ENCODE peak calls at places on chromosome 9, in ten cellular contexts. M, T, C, F, L, J, N, V, G and Z are unnamed samples.
A peak's percentile ranks its signal among the peaks of the same experiment; 100 is the strongest.

GRCh38 chr9:86859056-86859455 is 88.2 kb downstream of the GAS1 start:
- DNase-seq in M (no peak), T (no peak), C (no peak), F (no peak), L (no peak), J (no peak), N (no peak), V (no peak), G (no peak), Z (no peak)

GRCh38 chr9:123742009-123742767 is 187.7 kb downstream of the DENND1A start:
- DNase-seq in M (peak; percentile 72), T (no peak), C (no peak), F (peak; percentile 57), L (peak; percentile 43), J (no peak), N (no peak), V (no peak), G (no peak), Z (no peak)

GRCh38 chr9:2817987-2818386 is 25.9 kb downstream of the PUM3 start:
- DNase-seq in M (peak; percentile 54), T (no peak), C (peak; percentile 4), F (peak; percentile 61), L (no peak), J (no peak), N (no peak), V (no peak), G (no peak), Z (peak; percentile 3)

GRCh38 chr9:129836342-129837007 is 1.2 kb downstream of the USP20 start:
- DNase-seq in M (no peak), T (no peak), C (no peak), F (no peak), L (no peak), J (no peak), N (no peak), V (no peak), G (no peak), Z (no peak)

GRCh38 chr9:113056191-113057106 is at the start of gene ZFP37:
- DNase-seq in M (peak; percentile 96), T (peak; percentile 74), C (peak; percentile 87), F (peak; percentile 88), L (peak; percentile 89), J (peak; percentile 95), N (peak; percentile 81), V (peak; percentile 87), G (peak; percentile 89), Z (peak; percentile 87)

GRCh38 chr9:129023036-129023907 is 4.9 kb downstream of the SH3GLB2 start:
- DNase-seq in M (peak; percentile 84), T (no peak), C (no peak), F (peak; percentile 90), L (peak; percentile 65), J (peak; percentile 70), N (no peak), V (no peak), G (no peak), Z (peak; percentile 93)

GRCh38 chr9:16992138-16992537 is 121.7 kb upstream of the BNC2 start:
- DNase-seq in M (no peak), T (no peak), C (no peak), F (no peak), L (no peak), J (no peak), N (no peak), V (no peak), G (no peak), Z (no peak)

GRCh38 chr9:105466898-105467455 is 19.1 kb downstream of the FSD1L start:
- DNase-seq in M (peak; percentile 18), T (no peak), C (no peak), F (no peak), L (no peak), J (no peak), N (no peak), V (no peak), G (no peak), Z (no peak)

GRCh38 chr9:34989946-34990635 is 546 bp downstream of the DNAJB5 start:
- DNase-seq in M (peak; percentile 65), T (no peak), C (peak; percentile 30), F (no peak), L (no peak), J (peak; percentile 74), N (peak; percentile 56), V (peak; percentile 23), G (peak; percentile 27), Z (peak; percentile 29)

GRCh38 chr9:106583751-106584150 is 279.2 kb upstream of the ZNF462 start:
- DNase-seq in M (peak; percentile 41), T (no peak), C (no peak), F (no peak), L (no peak), J (no peak), N (no peak), V (peak; percentile 3), G (peak; percentile 39), Z (no peak)

GRCh38 chr9:19641046-19641445 is 147.8 kb downstream of the SLC24A2 start:
- DNase-seq in M (no peak), T (no peak), C (no peak), F (no peak), L (no peak), J (no peak), N (peak; percentile 9), V (no peak), G (no peak), Z (no peak)

GRCh38 chr9:32881948-32882347 is 98.6 kb downstream of the TMEM215 start:
- DNase-seq in M (no peak), T (no peak), C (no peak), F (no peak), L (no peak), J (no peak), N (no peak), V (no peak), G (no peak), Z (no peak)

GRCh38 chr9:72858089-72858912 is 94.6 kb downstream of the ALDH1A1 start:
- DNase-seq in M (no peak), T (no peak), C (peak; percentile 10), F (no peak), L (no peak), J (no peak), N (no peak), V (no peak), G (no peak), Z (no peak)